ENCODE peak calls at places on chromosomes 13 and 19, in four cellular contexts. One of them, this sample, is unnamed. For H3K4me1, the result is how much of the 10 kb centered on the place peaks cover.

GRCh38 chr19:23758187-23759074 is at the start of gene ZNF681:
- DNase-seq in astrocyte: peak
- DNase-seq in colonic mucosa: peak
- DNase-seq in uterus: peak
- DNase-seq in this sample: peak

GRCh38 chr19:16739546-16739945 is 19.9 kb downstream of the NWD1 start:
- DNase-seq in uterus: no peak
- DNase-seq in colonic mucosa: no peak
- DNase-seq in astrocyte: no peak
- DNase-seq in this sample: no peak

GRCh38 chr19:40269216-40269940 is 15.8 kb downstream of the AKT2 start:
- DNase-seq in colonic mucosa: no peak
- DNase-seq in astrocyte: no peak
- DNase-seq in uterus: no peak
- DNase-seq in this sample: no peak

GRCh38 chr13:50999641-51000040 is 90.0 kb downstream of the RNASEH2B start:
- DNase-seq in colonic mucosa: no peak
- DNase-seq in astrocyte: no peak
- DNase-seq in uterus: no peak
- DNase-seq in this sample: no peak

GRCh38 chr19:7970716-7971448 is 27.4 kb upstream of the TIMM44 start:
- DNase-seq in colonic mucosa: peak
- DNase-seq in uterus: no peak
- DNase-seq in astrocyte: no peak
- DNase-seq in this sample: no peak

GRCh38 chr19:46924874-46925547 is 64.2 kb downstream of the ARHGAP35 start:
- DNase-seq in astrocyte: no peak
- DNase-seq in uterus: peak
- DNase-seq in colonic mucosa: peak
- DNase-seq in this sample: no peak

GRCh38 chr19:44681992-44682790 is 10.9 kb downstream of the CEACAM19 start:
- DNase-seq in uterus: no peak
- DNase-seq in colonic mucosa: no peak
- DNase-seq in astrocyte: no peak
- DNase-seq in this sample: no peak

GRCh38 chr19:55069137-55069858 is 6.3 kb upstream of the RDH13 start:
- DNase-seq in astrocyte: no peak
- DNase-seq in colonic mucosa: peak
- DNase-seq in uterus: no peak
- DNase-seq in this sample: no peak

GRCh38 chr13:32804673-32805260 is 211.5 kb upstream of the KL start:
- DNase-seq in colonic mucosa: no peak
- DNase-seq in astrocyte: peak
- DNase-seq in uterus: no peak
- DNase-seq in this sample: peak

GRCh38 chr19:41575998-41576397 is at the start of gene CEACAM21:
- DNase-seq in colonic mucosa: peak
- DNase-seq in uterus: peak
- DNase-seq in astrocyte: no peak
- DNase-seq in this sample: no peak

GRCh38 chr19:44770550-44771257 is 7.0 kb upstream of the CBLC start:
- DNase-seq in astrocyte: peak
- DNase-seq in colonic mucosa: peak
- DNase-seq in uterus: peak
- DNase-seq in this sample: peak

GRCh38 chr13:48112896-48113525 is 18.1 kb upstream of the MED4 start:
- DNase-seq in colonic mucosa: no peak
- DNase-seq in uterus: no peak
- DNase-seq in astrocyte: no peak
- DNase-seq in this sample: peak

GRCh38 chr13:24304620-24305019 is 4.8 kb upstream of the C1QTNF9 start:
- DNase-seq in colonic mucosa: no peak
- DNase-seq in uterus: no peak
- DNase-seq in astrocyte: no peak
- DNase-seq in this sample: no peak

GRCh38 chr19:11300811-11301120 is 4.8 kb downstream of the TSPAN16 start:
- DNase-seq in astrocyte: no peak
- DNase-seq in colonic mucosa: no peak
- DNase-seq in uterus: no peak
- DNase-seq in this sample: no peak

GRCh38 chr13:33281951-33282595 is 3.5 kb downstream of the STARD13 start:
- DNase-seq in astrocyte: peak
- DNase-seq in colonic mucosa: no peak
- DNase-seq in uterus: no peak
- DNase-seq in this sample: peak

GRCh38 chr13:91369432-91369831 is 21.9 kb downstream of the MIR17HG start:
- DNase-seq in astrocyte: peak
- DNase-seq in uterus: no peak
- DNase-seq in colonic mucosa: no peak
- DNase-seq in this sample: no peak

GRCh38 chr19:6533746-6534418 is 3.1 kb downstream of the TNFSF9 start:
- DNase-seq in uterus: no peak
- DNase-seq in astrocyte: no peak
- DNase-seq in colonic mucosa: no peak
- DNase-seq in this sample: no peak

GRCh38 chr19:50511069-50511822 is at the start of gene JOSD2:
- DNase-seq in astrocyte: peak
- DNase-seq in uterus: peak
- DNase-seq in colonic mucosa: peak
- DNase-seq in this sample: peak

GRCh38 chr19:11092181-11092538 is 2.9 kb downstream of the LDLR start:
- DNase-seq in astrocyte: peak
- DNase-seq in uterus: no peak
- DNase-seq in colonic mucosa: no peak
- DNase-seq in this sample: peak

GRCh38 chr13:25371608-25372274 is at the start of gene ATP8A2:
- DNase-seq in astrocyte: no peak
- DNase-seq in colonic mucosa: no peak
- DNase-seq in uterus: no peak
- DNase-seq in this sample: no peak

GRCh38 chr13:96822900-96823299 is 171.4 kb downstream of the OXGR1 start:
- DNase-seq in uterus: no peak
- DNase-seq in colonic mucosa: peak
- DNase-seq in astrocyte: no peak
- DNase-seq in this sample: peak

GRCh38 chr19:12939292-12939606 is 840 bp downstream of the CALR start:
- DNase-seq in colonic mucosa: no peak
- DNase-seq in astrocyte: peak
- DNase-seq in uterus: no peak
- DNase-seq in this sample: no peak

GRCh38 chr13:91108315-91108714 is 239.2 kb upstream of the MIR17HG start:
- DNase-seq in astrocyte: no peak
- DNase-seq in colonic mucosa: no peak
- DNase-seq in uterus: no peak
- DNase-seq in this sample: no peak

GRCh38 chr19:38952395-38953165 is 21.8 kb downstream of the MRPS12 start:
- DNase-seq in astrocyte: no peak
- DNase-seq in uterus: no peak
- DNase-seq in colonic mucosa: peak
- DNase-seq in this sample: no peak

GRCh38 chr13:101140087-101140770 is 276.1 kb downstream of the NALCN start:
- DNase-seq in uterus: no peak
- DNase-seq in astrocyte: no peak
- DNase-seq in colonic mucosa: no peak
- DNase-seq in this sample: no peak

GRCh38 chr19:55672418-55672817 is 2.6 kb upstream of the EPN1 start:
- DNase-seq in astrocyte: no peak
- DNase-seq in colonic mucosa: no peak
- DNase-seq in uterus: no peak
- DNase-seq in this sample: no peak

GRCh38 chr19:42121666-42122069 is 10.6 kb downstream of the POU2F2 start:
- DNase-seq in astrocyte: peak
- DNase-seq in colonic mucosa: peak
- DNase-seq in uterus: peak
- DNase-seq in this sample: peak

GRCh38 chr19:30074096-30074495 is 132.1 kb downstream of the URI1 start:
- DNase-seq in astrocyte: no peak
- DNase-seq in colonic mucosa: no peak
- DNase-seq in uterus: no peak
- DNase-seq in this sample: no peak

GRCh38 chr13:84137292-84137691 is 255.0 kb upstream of the SLITRK1 start:
- DNase-seq in astrocyte: peak
- DNase-seq in colonic mucosa: no peak
- DNase-seq in uterus: no peak
- DNase-seq in this sample: no peak

GRCh38 chr13:29081036-29081435 is 260.9 kb downstream of the MTUS2 start:
- DNase-seq in astrocyte: no peak
- DNase-seq in colonic mucosa: no peak
- DNase-seq in uterus: no peak
- DNase-seq in this sample: no peak

GRCh38 chr19:31983647-31984046 is 361.8 kb upstream of the ZNF507 start:
- DNase-seq in colonic mucosa: no peak
- DNase-seq in uterus: no peak
- DNase-seq in astrocyte: no peak
- DNase-seq in this sample: no peak

GRCh38 chr19:31980851-31981250 is 364.6 kb upstream of the ZNF507 start:
- DNase-seq in uterus: no peak
- DNase-seq in colonic mucosa: no peak
- DNase-seq in astrocyte: no peak
- DNase-seq in this sample: no peak

GRCh38 chr19:31979362-31979761 is 366.0 kb upstream of the ZNF507 start:
- DNase-seq in astrocyte: no peak
- DNase-seq in colonic mucosa: no peak
- DNase-seq in uterus: no peak
- DNase-seq in this sample: no peak

GRCh38 chr19:31979949-31980670 is 365.3 kb upstream of the ZNF507 start:
- DNase-seq in colonic mucosa: no peak
- DNase-seq in astrocyte: no peak
- DNase-seq in uterus: no peak
- DNase-seq in this sample: no peak

DNA sequence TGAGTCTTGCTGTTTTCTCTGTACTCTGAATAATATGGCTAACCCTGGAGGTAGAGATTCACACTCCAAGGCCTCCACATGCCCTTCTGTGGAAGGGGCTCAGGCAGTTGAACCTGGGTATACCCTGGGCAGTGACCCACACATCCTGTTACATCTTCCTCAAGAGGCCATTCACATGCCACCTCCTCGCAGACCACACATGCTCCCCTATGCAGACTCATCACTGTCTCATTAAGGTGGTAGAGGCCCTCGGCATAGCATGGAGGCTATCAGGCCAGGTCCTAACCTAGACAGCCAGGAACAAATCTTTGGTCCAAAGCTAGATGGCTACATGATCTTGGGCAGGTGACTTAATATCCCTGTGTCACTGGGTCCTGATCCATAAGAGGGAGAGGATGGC is 363.9 kb upstream of the ZNF507 start:
- DNase-seq in uterus: no peak
- DNase-seq in astrocyte: no peak
- DNase-seq in colonic mucosa: no peak
- DNase-seq in this sample: no peak
- H3K27ac ChIP-seq in uterus: no peak
- H3K27ac ChIP-seq in astrocyte: no peak
- H3K27ac ChIP-seq in colonic mucosa: no peak
- H3K27ac ChIP-seq in this sample: no peak

DNA sequence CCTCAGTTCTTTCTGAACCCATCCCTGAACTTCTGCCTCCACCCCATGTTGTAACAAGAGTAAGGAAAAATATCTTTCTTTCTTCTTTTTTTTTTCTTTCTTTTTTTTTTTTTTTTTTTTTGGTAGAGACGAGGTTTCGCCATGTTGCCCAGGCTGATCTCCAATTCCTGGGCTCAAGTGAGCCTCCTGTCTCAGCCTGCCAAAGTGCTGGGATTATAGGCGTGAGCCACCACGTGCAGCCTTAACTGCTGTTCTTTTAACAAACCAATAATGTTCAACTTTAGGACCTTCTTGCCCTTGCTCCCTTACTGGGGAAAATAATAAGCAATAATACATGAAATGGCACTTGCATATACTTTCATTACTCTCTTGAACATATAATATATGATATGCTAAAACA is 19.7 kb downstream of the GPR183 start:
- DNase-seq in uterus: no peak
- DNase-seq in colonic mucosa: no peak
- DNase-seq in astrocyte: no peak
- DNase-seq in this sample: no peak
- H3K4me1 ChIP-seq in uterus: under half
- H3K4me1 ChIP-seq in colonic mucosa: under half
- H3K4me1 ChIP-seq in astrocyte: under half
- H3K4me1 ChIP-seq in this sample: under half

DNA sequence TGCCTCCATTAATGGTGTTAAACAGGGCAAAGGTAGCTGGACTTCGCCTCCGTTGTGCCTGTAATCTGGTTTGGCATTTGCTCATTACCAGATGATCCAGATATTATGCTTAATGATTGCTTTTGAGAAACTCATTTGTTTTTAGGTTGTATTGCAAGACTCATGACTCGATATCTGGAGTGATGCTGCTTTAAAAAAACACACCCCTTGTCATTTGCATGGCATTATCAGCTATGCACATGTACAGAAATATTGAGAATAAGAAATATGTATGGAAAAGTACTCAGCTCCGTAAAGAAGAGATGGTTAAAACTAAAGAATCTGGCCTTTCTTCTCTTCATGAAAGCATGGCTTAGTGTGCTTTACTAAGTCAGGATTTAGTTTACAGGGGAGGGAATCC is 95.0 kb downstream of the ARHGEF7 start:
- DNase-seq in colonic mucosa: no peak
- DNase-seq in uterus: no peak
- DNase-seq in astrocyte: no peak
- DNase-seq in this sample: no peak
- H3K27ac ChIP-seq in colonic mucosa: no peak
- H3K27ac ChIP-seq in uterus: peak
- H3K27ac ChIP-seq in astrocyte: peak
- H3K27ac ChIP-seq in this sample: no peak

DNA sequence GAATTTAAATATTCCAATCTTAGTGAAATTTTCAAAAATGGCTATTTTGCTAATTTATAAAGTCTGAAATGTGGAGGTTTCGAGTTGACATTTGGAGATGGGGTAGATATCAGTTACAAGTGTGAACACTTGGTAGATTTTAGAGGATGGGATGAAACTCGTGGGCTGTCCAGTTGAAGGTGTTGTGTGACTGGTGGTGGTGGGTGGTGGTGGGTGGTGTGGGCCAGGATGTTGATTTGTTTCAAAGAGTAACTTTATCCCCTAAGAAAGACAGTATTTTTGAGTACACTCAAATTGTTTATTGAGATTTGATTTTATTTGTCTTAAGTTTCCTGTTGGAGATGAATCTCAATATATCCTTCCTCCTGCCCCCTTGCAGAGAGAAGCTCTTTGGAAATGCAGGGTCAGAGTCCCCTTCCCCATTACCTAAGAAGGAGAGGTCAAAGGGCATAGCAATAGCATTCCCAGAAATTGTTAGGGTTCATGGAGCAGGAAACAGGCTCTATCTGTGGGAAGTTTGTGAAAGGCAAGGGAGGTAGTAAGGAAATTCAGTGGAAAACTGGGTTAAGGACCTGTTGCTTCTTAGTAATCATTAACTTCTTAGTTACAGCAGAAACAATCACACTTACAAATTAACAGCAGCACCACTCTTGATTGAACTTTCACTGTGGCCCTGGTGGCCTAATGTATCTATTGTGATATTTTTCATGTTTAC is 133.6 kb upstream of the RNF113B start:
- DNase-seq in uterus: no peak
- DNase-seq in astrocyte: no peak
- DNase-seq in colonic mucosa: no peak
- DNase-seq in this sample: no peak
- H3K4me1 ChIP-seq in uterus: under half
- H3K4me1 ChIP-seq in astrocyte: under half
- H3K4me1 ChIP-seq in colonic mucosa: under half
- H3K4me1 ChIP-seq in this sample: under half